ENCODE peak calls at places on chromosomes 5 and 9, in nine cellular contexts. F is cerebellum; L is body of pancreas; U is stimulated activated CD4-positive, alpha-beta T cell treated with anti-CD3 and anti-CD28 coated beads, Interleukin-1b, Interleukin-23, amount 100 ng/mL, for 24 hours; C is transverse colon; N is Calu3; H is RCC 7860; X is left cardiac atrium; S is posterior cingulate gyrus. K is an unnamed sample.

GRCh38 chr9:4139201-4139600 is 160.7 kb downstream of the GLIS3 start:
- DNase-seq in S (no peak), U (no peak), L (no peak), N (no peak), X (no peak), C (no peak), F (no peak), H (no peak), K (no peak)

GRCh38 chr5:124333295-124333979 is 413.0 kb downstream of the ZNF608 start:
- DNase-seq in U (no peak), S (no peak), H (no peak), N (no peak), L (no peak), F (no peak), C (no peak), X (no peak), K (no peak)

GRCh38 chr5:109857405-109858031 is 167.8 kb downstream of the MAN2A1 start:
- DNase-seq in L (no peak), S (no peak), F (no peak), U (no peak), X (no peak), N (no peak), C (no peak), H (no peak), K (no peak)

GRCh38 chr9:127123239-127123935 is 952 bp upstream of the ANGPTL2 start:
- DNase-seq in S (no peak), F (peak), X (no peak), L (peak), C (no peak), H (no peak), U (no peak), N (no peak), K (peak)

GRCh38 chr5:143011621-143012020 is 241.4 kb downstream of the ARHGAP26 start:
- DNase-seq in S (no peak), N (no peak), X (no peak), U (no peak), L (no peak), H (no peak), F (no peak), C (no peak), K (no peak)

GRCh38 chr5:1122511-1123284 is 10.8 kb upstream of the SLC12A7 start:
- DNase-seq in S (no peak), L (peak), U (no peak), H (no peak), C (no peak), X (peak), N (no peak), F (no peak), K (peak)

GRCh38 chr9:112750111-112750766 is at the start of gene SNX30:
- DNase-seq in C (peak), U (peak), N (peak), L (peak), X (peak), S (peak), F (peak), H (peak), K (peak)

GRCh38 chr5:133385346-133385745 is 227.0 kb downstream of the FSTL4 start:
- DNase-seq in U (no peak), F (no peak), C (no peak), S (no peak), N (no peak), H (no peak), X (no peak), L (no peak), K (no peak)